ENCODE peak calls at places on chromosomes 6 and 20, in seven cellular contexts. One of them, this sample, is unnamed.

GRCh38 chr6:27078734-27079357 is 168.7 kb upstream of the PRSS16 start:
- DNase-seq in lower leg skin: peak
- DNase-seq in dorsolateral prefrontal cortex: no peak
- DNase-seq in upper lobe of right lung: peak
- DNase-seq in heart right ventricle: peak
- DNase-seq in GM06990: peak
- DNase-seq in ovary: no peak
- DNase-seq in this sample: peak

GRCh38 chr6:158536891-158537798 is 22.7 kb upstream of the TMEM181 start:
- DNase-seq in lower leg skin: no peak
- DNase-seq in dorsolateral prefrontal cortex: no peak
- DNase-seq in upper lobe of right lung: peak
- DNase-seq in heart right ventricle: no peak
- DNase-seq in GM06990: no peak
- DNase-seq in ovary: peak
- DNase-seq in this sample: no peak

GRCh38 chr20:25484911-25485511 is 77.5 kb downstream of the GINS1 start:
- DNase-seq in lower leg skin: no peak
- DNase-seq in dorsolateral prefrontal cortex: no peak
- DNase-seq in upper lobe of right lung: no peak
- DNase-seq in heart right ventricle: no peak
- DNase-seq in GM06990: no peak
- DNase-seq in ovary: no peak
- DNase-seq in this sample: no peak

GRCh38 chr6:21163110-21163837 is 430.3 kb upstream of the SOX4 start:
- DNase-seq in lower leg skin: no peak
- DNase-seq in dorsolateral prefrontal cortex: no peak
- DNase-seq in upper lobe of right lung: no peak
- DNase-seq in heart right ventricle: no peak
- DNase-seq in GM06990: no peak
- DNase-seq in ovary: no peak
- DNase-seq in this sample: no peak

GRCh38 chr20:38153011-38153329 is 12.1 kb downstream of the TGM2 start:
- DNase-seq in lower leg skin: no peak
- DNase-seq in dorsolateral prefrontal cortex: no peak
- DNase-seq in upper lobe of right lung: no peak
- DNase-seq in heart right ventricle: no peak
- DNase-seq in GM06990: no peak
- DNase-seq in ovary: no peak
- DNase-seq in this sample: no peak

GRCh38 chr20:17490501-17490900 is 40.7 kb downstream of the BFSP1 start:
- DNase-seq in lower leg skin: no peak
- DNase-seq in dorsolateral prefrontal cortex: no peak
- DNase-seq in upper lobe of right lung: no peak
- DNase-seq in heart right ventricle: no peak
- DNase-seq in GM06990: no peak
- DNase-seq in ovary: no peak
- DNase-seq in this sample: no peak

GRCh38 chr6:19024737-19025136 is 637.6 kb downstream of the RNF144B start:
- DNase-seq in lower leg skin: no peak
- DNase-seq in dorsolateral prefrontal cortex: no peak
- DNase-seq in upper lobe of right lung: no peak
- DNase-seq in heart right ventricle: peak
- DNase-seq in GM06990: no peak
- DNase-seq in ovary: no peak
- DNase-seq in this sample: peak

GRCh38 chr20:64110411-64111068 is 3.2 kb upstream of the NPBWR2 start:
- DNase-seq in lower leg skin: no peak
- DNase-seq in dorsolateral prefrontal cortex: no peak
- DNase-seq in upper lobe of right lung: peak
- DNase-seq in heart right ventricle: no peak
- DNase-seq in GM06990: no peak
- DNase-seq in ovary: peak
- DNase-seq in this sample: no peak

GRCh38 chr20:32506721-32507120 is 78.4 kb downstream of the NOL4L start:
- DNase-seq in lower leg skin: no peak
- DNase-seq in dorsolateral prefrontal cortex: no peak
- DNase-seq in upper lobe of right lung: no peak
- DNase-seq in heart right ventricle: no peak
- DNase-seq in GM06990: no peak
- DNase-seq in ovary: no peak
- DNase-seq in this sample: no peak

GRCh38 chr20:44217342-44218092 is 6.9 kb upstream of the OSER1 start:
- DNase-seq in lower leg skin: peak
- DNase-seq in dorsolateral prefrontal cortex: peak
- DNase-seq in upper lobe of right lung: peak
- DNase-seq in heart right ventricle: peak
- DNase-seq in GM06990: no peak
- DNase-seq in ovary: peak
- DNase-seq in this sample: peak
- TF ChIP-seq CTCF in lower leg skin: no peak
- TF ChIP-seq CTCF in dorsolateral prefrontal cortex: peak
- TF ChIP-seq CTCF in upper lobe of right lung: peak
- TF ChIP-seq CTCF in heart right ventricle: peak
- TF ChIP-seq CTCF in GM06990: peak
- TF ChIP-seq CTCF in ovary: peak
- TF ChIP-seq CTCF in this sample: peak

DNA sequence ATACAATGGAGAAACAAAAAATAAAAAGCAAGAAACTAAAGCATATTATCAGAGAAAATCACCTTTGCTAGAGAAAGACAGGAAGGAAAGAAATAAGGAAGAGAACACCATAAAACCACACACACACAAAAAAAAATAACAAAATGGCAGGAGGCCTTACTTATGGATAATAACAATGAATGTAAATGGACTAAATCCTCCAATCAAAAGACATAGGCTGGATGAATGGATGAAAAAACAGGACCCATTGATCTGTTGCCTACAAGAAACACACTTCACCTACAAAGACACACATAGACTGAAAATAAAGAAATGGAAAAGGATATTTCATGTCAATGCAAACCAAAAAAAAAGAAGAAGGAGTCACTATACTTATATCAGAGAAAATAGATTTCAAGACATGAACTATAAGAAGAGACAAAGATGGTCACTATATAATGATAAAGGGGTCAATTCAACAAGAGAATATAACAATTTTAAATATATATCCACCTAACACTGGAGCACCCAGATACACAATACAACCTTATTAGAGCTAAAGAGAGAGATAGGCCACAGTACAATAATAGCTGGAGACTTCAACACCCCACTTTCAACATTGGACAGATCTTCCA is 693.6 kb downstream of the HACE1 start:
- DNase-seq in lower leg skin: no peak
- DNase-seq in dorsolateral prefrontal cortex: no peak
- DNase-seq in upper lobe of right lung: no peak
- DNase-seq in heart right ventricle: no peak
- DNase-seq in GM06990: no peak
- DNase-seq in ovary: no peak
- DNase-seq in this sample: no peak
- H3K4me3 ChIP-seq in lower leg skin: no peak
- H3K4me3 ChIP-seq in dorsolateral prefrontal cortex: no peak
- H3K4me3 ChIP-seq in upper lobe of right lung: no peak
- H3K4me3 ChIP-seq in heart right ventricle: no peak
- H3K4me3 ChIP-seq in GM06990: no peak
- H3K4me3 ChIP-seq in ovary: no peak
- H3K4me3 ChIP-seq in this sample: no peak

DNA sequence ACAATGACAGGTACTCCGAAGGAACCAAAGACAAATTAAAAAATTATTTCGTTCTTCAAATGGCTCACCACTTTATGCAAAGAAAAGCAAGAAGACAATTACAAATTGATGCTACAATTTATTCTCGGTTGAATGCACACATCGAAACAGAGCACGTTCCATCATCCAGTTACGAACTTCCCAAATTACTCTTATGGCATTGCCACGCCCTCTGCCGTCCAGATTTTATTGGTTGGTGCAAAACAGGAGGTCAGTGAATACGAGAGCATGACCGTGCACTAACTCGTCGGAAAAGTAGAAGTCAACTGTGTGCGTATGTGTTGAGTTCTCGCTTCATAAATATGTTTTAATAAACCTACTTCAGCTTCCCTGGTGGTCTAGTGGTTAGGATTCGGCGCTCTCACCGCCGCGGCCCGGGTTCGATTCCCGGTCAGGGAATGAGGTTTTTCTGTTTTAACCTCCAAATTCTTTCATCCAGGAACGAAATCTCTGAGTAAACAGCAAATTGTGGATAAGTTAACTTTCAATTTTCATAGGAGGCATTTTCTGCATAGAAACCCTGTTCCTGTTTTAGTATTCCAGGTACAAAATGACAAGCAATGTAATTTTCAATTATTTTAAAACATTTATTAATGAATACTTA is 23.2 kb downstream of the ZNF311 start:
- DNase-seq in lower leg skin: peak
- DNase-seq in dorsolateral prefrontal cortex: peak
- DNase-seq in upper lobe of right lung: peak
- DNase-seq in heart right ventricle: peak
- DNase-seq in GM06990: peak
- DNase-seq in ovary: peak
- DNase-seq in this sample: peak
- TF ChIP-seq CTCF in lower leg skin: no peak
- TF ChIP-seq CTCF in dorsolateral prefrontal cortex: no peak
- TF ChIP-seq CTCF in upper lobe of right lung: no peak
- TF ChIP-seq CTCF in heart right ventricle: peak
- TF ChIP-seq CTCF in GM06990: no peak
- TF ChIP-seq CTCF in ovary: peak
- TF ChIP-seq CTCF in this sample: no peak

GRCh38 chr6:12748411-12748810 is 31.8 kb downstream of the PHACTR1 start:
- DNase-seq in lower leg skin: no peak
- DNase-seq in dorsolateral prefrontal cortex: no peak
- DNase-seq in upper lobe of right lung: no peak
- DNase-seq in heart right ventricle: no peak
- DNase-seq in GM06990: no peak
- DNase-seq in ovary: no peak
- DNase-seq in this sample: no peak

GRCh38 chr6:12751694-12752304 is 35.2 kb downstream of the PHACTR1 start:
- DNase-seq in lower leg skin: peak
- DNase-seq in dorsolateral prefrontal cortex: no peak
- DNase-seq in upper lobe of right lung: no peak
- DNase-seq in heart right ventricle: peak
- DNase-seq in GM06990: no peak
- DNase-seq in ovary: peak
- DNase-seq in this sample: peak

GRCh38 chr6:12749531-12750379 is 33.2 kb downstream of the PHACTR1 start:
- DNase-seq in lower leg skin: no peak
- DNase-seq in dorsolateral prefrontal cortex: no peak
- DNase-seq in upper lobe of right lung: no peak
- DNase-seq in heart right ventricle: no peak
- DNase-seq in GM06990: no peak
- DNase-seq in ovary: no peak
- DNase-seq in this sample: no peak

GRCh38 chr6:12748815-12749521 is 32.4 kb downstream of the PHACTR1 start:
- DNase-seq in lower leg skin: no peak
- DNase-seq in dorsolateral prefrontal cortex: no peak
- DNase-seq in upper lobe of right lung: peak
- DNase-seq in heart right ventricle: no peak
- DNase-seq in GM06990: no peak
- DNase-seq in ovary: no peak
- DNase-seq in this sample: no peak

GRCh38 chr6:12750416-12750815 is 33.8 kb downstream of the PHACTR1 start:
- DNase-seq in lower leg skin: no peak
- DNase-seq in dorsolateral prefrontal cortex: no peak
- DNase-seq in upper lobe of right lung: no peak
- DNase-seq in heart right ventricle: no peak
- DNase-seq in GM06990: no peak
- DNase-seq in ovary: no peak
- DNase-seq in this sample: no peak
- H3K4me3 ChIP-seq in lower leg skin: no peak
- H3K4me3 ChIP-seq in dorsolateral prefrontal cortex: peak
- H3K4me3 ChIP-seq in upper lobe of right lung: no peak
- H3K4me3 ChIP-seq in heart right ventricle: no peak
- H3K4me3 ChIP-seq in GM06990: no peak
- H3K4me3 ChIP-seq in ovary: no peak
- H3K4me3 ChIP-seq in this sample: no peak

GRCh38 chr6:107489636-107490567 is at the start of gene SOBP:
- DNase-seq in lower leg skin: no peak
- DNase-seq in dorsolateral prefrontal cortex: peak
- DNase-seq in upper lobe of right lung: peak
- DNase-seq in heart right ventricle: peak
- DNase-seq in GM06990: peak
- DNase-seq in ovary: peak
- DNase-seq in this sample: peak
- TF ChIP-seq CTCF in lower leg skin: no peak
- TF ChIP-seq CTCF in dorsolateral prefrontal cortex: no peak
- TF ChIP-seq CTCF in upper lobe of right lung: no peak
- TF ChIP-seq CTCF in heart right ventricle: peak
- TF ChIP-seq CTCF in GM06990: no peak
- TF ChIP-seq CTCF in ovary: peak
- TF ChIP-seq CTCF in this sample: peak

GRCh38 chr6:157076427-157076774 is 246.9 kb downstream of the TMEM242 start:
- DNase-seq in lower leg skin: no peak
- DNase-seq in dorsolateral prefrontal cortex: no peak
- DNase-seq in upper lobe of right lung: no peak
- DNase-seq in heart right ventricle: no peak
- DNase-seq in GM06990: no peak
- DNase-seq in ovary: no peak
- DNase-seq in this sample: no peak

GRCh38 chr6:157077251-157077650 is 246.1 kb downstream of the TMEM242 start:
- DNase-seq in lower leg skin: no peak
- DNase-seq in dorsolateral prefrontal cortex: no peak
- DNase-seq in upper lobe of right lung: no peak
- DNase-seq in heart right ventricle: no peak
- DNase-seq in GM06990: no peak
- DNase-seq in ovary: no peak
- DNase-seq in this sample: no peak

GRCh38 chr6:157073596-157073995 is 249.7 kb downstream of the TMEM242 start:
- DNase-seq in lower leg skin: no peak
- DNase-seq in dorsolateral prefrontal cortex: no peak
- DNase-seq in upper lobe of right lung: no peak
- DNase-seq in heart right ventricle: no peak
- DNase-seq in GM06990: no peak
- DNase-seq in ovary: no peak
- DNase-seq in this sample: no peak

GRCh38 chr6:157075549-157076426 is 247.5 kb downstream of the TMEM242 start:
- DNase-seq in lower leg skin: no peak
- DNase-seq in dorsolateral prefrontal cortex: no peak
- DNase-seq in upper lobe of right lung: no peak
- DNase-seq in heart right ventricle: no peak
- DNase-seq in GM06990: peak
- DNase-seq in ovary: no peak
- DNase-seq in this sample: peak

DNA sequence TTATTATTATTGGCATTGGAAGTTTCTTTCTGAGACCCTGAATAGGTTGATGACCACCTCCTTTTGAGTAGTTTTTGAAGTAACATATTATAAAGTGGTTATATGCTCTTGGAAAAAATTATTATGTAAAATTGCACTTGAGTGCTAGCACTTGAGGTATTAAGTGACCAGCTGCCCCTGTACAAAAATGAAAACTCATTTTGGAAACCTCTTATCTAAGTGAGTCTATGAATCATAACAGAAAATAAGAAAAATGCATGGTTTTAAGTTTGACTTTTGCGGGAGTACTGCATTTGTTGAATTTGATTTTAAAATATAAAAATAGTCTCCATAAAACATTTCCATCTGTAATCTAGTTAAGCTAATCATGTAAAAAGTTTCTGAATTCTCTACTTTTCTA is 248.3 kb downstream of the TMEM242 start:
- DNase-seq in lower leg skin: no peak
- DNase-seq in dorsolateral prefrontal cortex: no peak
- DNase-seq in upper lobe of right lung: no peak
- DNase-seq in heart right ventricle: no peak
- DNase-seq in GM06990: no peak
- DNase-seq in ovary: no peak
- DNase-seq in this sample: no peak
- H3K4me3 ChIP-seq in lower leg skin: no peak
- H3K4me3 ChIP-seq in dorsolateral prefrontal cortex: no peak
- H3K4me3 ChIP-seq in upper lobe of right lung: no peak
- H3K4me3 ChIP-seq in heart right ventricle: no peak
- H3K4me3 ChIP-seq in GM06990: no peak
- H3K4me3 ChIP-seq in ovary: no peak
- H3K4me3 ChIP-seq in this sample: no peak

This sample was measured in GM12865.